ENCODE peak calls at places on chromosomes 7 and 10, in ten cellular contexts. R is Peyer's patch, S is GM23338, L is sigmoid colon, K is cardiac muscle cell, E is lung, O is adrenal gland, I is heart left ventricle, H is left ventricle myocardium inferior, M is pancreas. C is an unnamed sample. For H3K4me1, the result is how much of the 10 kb centered on the place peaks cover.

GRCh38 chr7:137840183-137840779 is 6.5 kb downstream of the DGKI start:
- DNase-seq in R (no peak), S (peak), L (no peak), K (no peak), E (no peak), O (no peak), I (no peak), H (no peak), M (no peak), C (no peak)

GRCh38 chr10:122476034-122476695 is 14.8 kb downstream of the HTRA1 start:
- DNase-seq in R (no peak), S (peak), L (no peak), K (no peak), E (no peak), O (no peak), I (no peak), H (no peak), M (no peak), C (peak)

GRCh38 chr10:74213571-74214162 is 62.6 kb downstream of the ADK start:
- DNase-seq in R (peak), S (peak), L (no peak), K (peak), E (no peak), O (no peak), I (no peak), H (no peak), M (no peak), C (no peak)

GRCh38 chr7:56046728-56047445 is 4.4 kb downstream of the PSPH start:
- DNase-seq in R (no peak), S (no peak), L (no peak), K (peak), E (no peak), O (peak), I (no peak), H (no peak), M (peak), C (no peak)

GRCh38 chr7:99855236-99855635 is 21.6 kb downstream of the OR2AE1 start:
- DNase-seq in R (no peak), S (no peak), L (no peak), K (no peak), E (no peak), O (no peak), I (no peak), H (no peak), M (no peak), C (no peak)

GRCh38 chr10:127368937-127369336 is 172.5 kb upstream of the INSYN2A start:
- DNase-seq in R (no peak), S (no peak), L (no peak), K (no peak), E (no peak), O (no peak), I (no peak), H (no peak), M (no peak), C (no peak)

GRCh38 chr10:112314822-112315474 is 31.7 kb downstream of the TECTB start:
- DNase-seq in R (peak), S (peak), L (peak), K (peak), E (peak), O (peak), I (peak), H (peak), M (peak), C (peak)

GRCh38 chr7:102404005-102404861 is 8.1 kb downstream of the PRKRIP1 start:
- DNase-seq in R (peak), S (peak), L (no peak), K (peak), E (peak), O (peak), I (no peak), H (no peak), M (no peak), C (no peak)

GRCh38 chr7:99624487-99624886 is 7.7 kb downstream of the ZSCAN25 start:
- DNase-seq in R (peak), S (no peak), L (no peak), K (no peak), E (no peak), O (no peak), I (no peak), H (no peak), M (no peak), C (no peak)

GRCh38 chr7:3042861-3043489 is 692 bp downstream of the CARD11 start:
- DNase-seq in R (peak), S (peak), L (no peak), K (no peak), E (no peak), O (no peak), I (no peak), H (no peak), M (no peak), C (no peak)

GRCh38 chr10:97648557-97649404 is 8.3 kb downstream of the PI4K2A start:
- DNase-seq in R (peak), S (peak), L (no peak), K (no peak), E (no peak), O (peak), I (no peak), H (no peak), M (no peak), C (peak)

GRCh38 chr7:27162930-27163775 is 2.2 kb downstream of the HOXA9 start:
- DNase-seq in R (no peak), S (no peak), L (peak), K (no peak), E (no peak), O (no peak), I (peak), H (no peak), M (no peak), C (no peak)

GRCh38 chr10:91185239-91185875 is 35.1 kb upstream of the PCGF5 start:
- DNase-seq in R (no peak), S (no peak), L (no peak), K (no peak), E (no peak), O (peak), I (peak), H (no peak), M (no peak), C (no peak)

GRCh38 chr7:25122373-25122772 is 2.7 kb downstream of the CYCS start:
- DNase-seq in R (no peak), S (no peak), L (no peak), K (no peak), E (no peak), O (no peak), I (no peak), H (no peak), M (no peak), C (no peak)

GRCh38 chr7:44308741-44309270 is 16.6 kb downstream of the CAMK2B start:
- DNase-seq in R (no peak), S (no peak), L (peak), K (no peak), E (peak), O (no peak), I (no peak), H (no peak), M (peak), C (no peak)

GRCh38 chr7:2522780-2523433 is 3.3 kb downstream of the LFNG start:
- DNase-seq in R (no peak), S (peak), L (no peak), K (no peak), E (no peak), O (no peak), I (no peak), H (no peak), M (peak), C (peak)

GRCh38 chr7:3066506-3066905 is 22.8 kb upstream of the CARD11 start:
- DNase-seq in R (no peak), S (no peak), L (no peak), K (no peak), E (no peak), O (no peak), I (no peak), H (no peak), M (no peak), C (no peak)

GRCh38 chr7:2616973-2617709 is 14.6 kb upstream of the TTYH3 start:
- DNase-seq in R (no peak), S (no peak), L (no peak), K (no peak), E (no peak), O (no peak), I (no peak), H (no peak), M (no peak), C (no peak)

GRCh38 chr10:29239569-29240472 is 49.0 kb upstream of the LYZL1 start:
- DNase-seq in R (no peak), S (peak), L (no peak), K (peak), E (no peak), O (no peak), I (no peak), H (no peak), M (no peak), C (no peak)

GRCh38 chr10:5970066-5970465 is 7.3 kb downstream of the IL15RA start:
- DNase-seq in R (no peak), S (no peak), L (no peak), K (no peak), E (no peak), O (no peak), I (no peak), H (no peak), M (no peak), C (no peak)

GRCh38 chr10:113007821-113008220 is 57.8 kb downstream of the TCF7L2 start:
- DNase-seq in R (no peak), S (no peak), L (no peak), K (no peak), E (no peak), O (no peak), I (no peak), H (no peak), M (no peak), C (no peak)

GRCh38 chr7:46212425-46213153 is 291.5 kb upstream of the IGFBP3 start:
- DNase-seq in R (no peak), S (no peak), L (no peak), K (no peak), E (no peak), O (no peak), I (no peak), H (no peak), M (no peak), C (no peak)

GRCh38 chr10:62528441-62528840 is 154.3 kb downstream of the ZNF365 start:
- DNase-seq in R (no peak), S (no peak), L (no peak), K (no peak), E (no peak), O (no peak), I (no peak), H (no peak), M (no peak), C (no peak)

GRCh38 chr7:50497968-50498367 is 47.8 kb upstream of the FIGNL1 start:
- DNase-seq in R (no peak), S (no peak), L (peak), K (no peak), E (no peak), O (peak), I (no peak), H (no peak), M (no peak), C (no peak)

GRCh38 chr7:36182854-36183604 is 30.0 kb downstream of the EEPD1 start:
- DNase-seq in R (no peak), S (no peak), L (no peak), K (no peak), E (no peak), O (no peak), I (no peak), H (no peak), M (no peak), C (no peak)

GRCh38 chr7:1592299-1592842 is 22.5 kb upstream of the PSMG3 start:
- DNase-seq in R (no peak), S (no peak), L (no peak), K (no peak), E (no peak), O (no peak), I (no peak), H (no peak), M (no peak), C (no peak)

GRCh38 chr7:108181073-108181985 is 51.2 kb upstream of the LAMB4 start:
- DNase-seq in R (no peak), S (peak), L (no peak), K (peak), E (no peak), O (no peak), I (no peak), H (no peak), M (no peak), C (no peak)

GRCh38 chr10:75401569-75402485 is at the start of gene ZNF503:
- DNase-seq in R (peak), S (peak), L (peak), K (peak), E (peak), O (peak), I (peak), H (peak), M (peak), C (peak)

GRCh38 chr10:130983749-130984148 is 327.8 kb downstream of the TCERG1L start:
- DNase-seq in R (no peak), S (no peak), L (no peak), K (no peak), E (no peak), O (no peak), I (no peak), H (no peak), M (no peak), C (no peak)

GRCh38 chr7:82141427-82141826 is 302.1 kb downstream of the CACNA2D1 start:
- DNase-seq in R (no peak), S (no peak), L (no peak), K (no peak), E (no peak), O (no peak), I (no peak), H (no peak), M (no peak), C (no peak)

GRCh38 chr7:145848691-145849090 is 267.9 kb upstream of the CNTNAP2 start:
- DNase-seq in R (no peak), S (peak), L (no peak), K (peak), E (no peak), O (no peak), I (no peak), H (no peak), M (no peak), C (no peak)

GRCh38 chr10:129896231-129897150 is 67.6 kb downstream of the EBF3 start:
- DNase-seq in R (no peak), S (peak), L (no peak), K (no peak), E (no peak), O (no peak), I (no peak), H (no peak), M (no peak), C (no peak)

GRCh38 chr7:73577627-73578341 is 595 bp downstream of the TBL2 start:
- DNase-seq in R (peak), S (peak), L (no peak), K (no peak), E (no peak), O (no peak), I (no peak), H (no peak), M (peak), C (no peak)

GRCh38 chr7:139713835-139714162 is 64.0 kb downstream of the HIPK2 start:
- DNase-seq in R (peak), S (no peak), L (no peak), K (no peak), E (no peak), O (peak), I (no peak), H (no peak), M (no peak), C (no peak)

GRCh38 chr7:139709460-139709859 is 68.3 kb downstream of the HIPK2 start:
- DNase-seq in R (no peak), S (no peak), L (no peak), K (no peak), E (no peak), O (peak), I (no peak), H (no peak), M (no peak), C (no peak)

GRCh38 chr7:139714163-139714901 is 63.5 kb downstream of the HIPK2 start:
- DNase-seq in R (peak), S (no peak), L (no peak), K (no peak), E (peak), O (peak), I (peak), H (peak), M (no peak), C (no peak)

GRCh38 chr7:139713061-139713460 is 64.7 kb downstream of the HIPK2 start:
- DNase-seq in R (no peak), S (no peak), L (no peak), K (no peak), E (no peak), O (peak), I (no peak), H (no peak), M (no peak), C (no peak)

DNA sequence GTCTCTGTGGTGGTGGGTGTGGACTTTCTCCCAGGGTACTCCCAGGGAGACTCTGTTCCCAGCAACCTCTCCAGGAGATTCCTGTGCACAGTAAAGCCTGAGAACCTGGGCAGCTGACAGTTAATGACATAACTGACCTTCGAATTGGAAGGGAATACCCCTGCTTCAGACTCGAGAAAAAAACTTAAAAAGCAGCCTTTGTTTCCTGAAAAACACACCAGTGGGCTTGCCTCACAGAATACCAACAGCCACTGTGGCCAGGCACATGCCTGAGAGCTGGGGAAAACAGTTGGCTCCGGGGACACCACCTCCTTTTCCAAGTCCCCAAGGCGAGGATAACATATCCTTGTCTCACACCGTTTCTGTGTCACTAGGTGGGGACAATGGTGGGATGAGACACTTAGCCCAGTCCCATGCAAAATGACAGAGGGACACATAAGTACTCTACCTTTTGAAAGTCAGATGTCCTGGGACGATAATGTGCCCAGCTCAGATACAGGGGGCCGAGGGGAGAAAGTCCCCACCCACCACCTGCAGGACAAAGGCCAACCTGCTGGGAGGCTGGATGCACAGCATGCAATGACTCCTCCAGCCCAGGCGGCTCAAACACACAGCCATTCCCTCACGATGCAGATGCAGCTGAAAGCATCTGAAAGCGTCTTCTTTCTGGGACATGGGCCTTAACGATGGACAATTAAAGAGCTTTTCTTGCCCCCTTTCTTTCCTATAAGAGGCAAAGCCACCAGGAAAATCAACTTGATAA is 65.6 kb downstream of the HIPK2 start:
- DNase-seq in R (peak), S (peak), L (no peak), K (no peak), E (no peak), O (peak), I (no peak), H (no peak), M (no peak), C (no peak)
- H3K4me1 ChIP-seq in R (under half), S (under half), L (under half), K (under half), E (under half), O (under half), I (half or more), H (half or more), M (under half), C (under half)

GRCh38 chr10:4947635-4948596 is 15.3 kb upstream of the AKR1C1 start:
- DNase-seq in R (no peak), S (no peak), L (peak), K (peak), E (no peak), O (peak), I (peak), H (no peak), M (peak), C (no peak)
- H3K4me3 ChIP-seq in R (no peak), S (no peak), L (no peak), K (no peak), E (no peak), O (no peak), I (no peak), H (no peak), M (no peak), C (no peak)

GRCh38 chr7:143299346-143299745 is 11.2 kb downstream of the CASP2 start:
- DNase-seq in R (no peak), S (no peak), L (no peak), K (no peak), E (no peak), O (no peak), I (no peak), H (no peak), M (no peak), C (no peak)
- H3K4me1 ChIP-seq in R (under half), S (under half), L (under half), K (under half), E (under half), O (under half), I (under half), H (under half), M (under half), C (under half)

DNA sequence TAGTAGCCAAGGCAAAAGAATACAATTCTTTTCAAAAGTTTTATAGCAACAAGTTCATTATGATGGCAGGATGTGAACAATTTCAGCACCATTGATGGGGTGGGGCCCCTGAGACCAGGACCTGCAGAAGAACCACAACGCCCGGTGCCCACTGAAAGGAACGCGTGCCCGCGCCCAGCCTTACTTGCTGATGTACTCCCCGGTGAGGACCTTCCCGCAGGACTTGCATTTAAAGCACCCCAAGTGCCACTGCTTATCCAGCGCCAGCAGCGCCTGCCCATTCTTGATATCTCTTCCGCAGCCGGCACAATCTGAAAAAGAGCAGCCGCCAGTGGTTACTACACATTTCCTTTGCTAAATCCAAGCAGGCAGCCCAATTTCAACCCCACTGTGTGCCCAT is 110.6 kb downstream of the ABLIM1 start:
- DNase-seq in R (no peak), S (no peak), L (no peak), K (no peak), E (no peak), O (no peak), I (no peak), H (no peak), M (no peak), C (no peak)
- H3K4me3 ChIP-seq in R (no peak), S (no peak), L (no peak), K (no peak), E (no peak), O (no peak), I (no peak), H (no peak), M (no peak), C (no peak)

GRCh38 chr10:11011966-11012365 is 5.7 kb upstream of the CELF2 start:
- DNase-seq in R (no peak), S (no peak), L (no peak), K (no peak), E (no peak), O (no peak), I (no peak), H (no peak), M (no peak), C (no peak)
- H3K4me1 ChIP-seq in R (under half), S (under half), L (under half), K (under half), E (under half), O (under half), I (under half), H (under half), M (under half), C (under half)

GRCh38 chr7:32206987-32207386 is 136.8 kb upstream of the PDE1C start:
- DNase-seq in R (no peak), S (peak), L (no peak), K (peak), E (no peak), O (no peak), I (peak), H (peak), M (no peak), C (no peak)

GRCh38 chr7:32200593-32200992 is 130.4 kb upstream of the PDE1C start:
- DNase-seq in R (no peak), S (no peak), L (no peak), K (no peak), E (no peak), O (no peak), I (no peak), H (no peak), M (no peak), C (no peak)

GRCh38 chr7:32206488-32206887 is 136.3 kb upstream of the PDE1C start:
- DNase-seq in R (no peak), S (no peak), L (no peak), K (no peak), E (no peak), O (no peak), I (no peak), H (no peak), M (no peak), C (no peak)

GRCh38 chr7:32204361-32205018 is 134.3 kb upstream of the PDE1C start:
- DNase-seq in R (no peak), S (peak), L (peak), K (peak), E (peak), O (peak), I (peak), H (peak), M (peak), C (no peak)
- H3K4me3 ChIP-seq in R (peak), S (no peak), L (no peak), K (no peak), E (no peak), O (no peak), I (peak), H (peak), M (no peak), C (no peak)

C was measured in RWPE2.